ENCODE peak calls at places on chromosomes 1 and 21, in six cellular contexts. One of them, this sample, is unnamed.

GRCh38 chr1:232367293-232367692 is 262.6 kb downstream of the SIPA1L2 start:
- DNase-seq in adrenal gland: no peak
- DNase-seq in suprapubic skin: no peak
- DNase-seq in AG09309: no peak
- DNase-seq in CD8-positive, alpha-beta T cell: no peak
- DNase-seq in OCI-LY7: no peak
- DNase-seq in this sample: peak; percentile 18

GRCh38 chr1:53070621-53071020 is 8.6 kb downstream of the PODN start:
- DNase-seq in OCI-LY7: no peak
- DNase-seq in AG09309: no peak
- DNase-seq in adrenal gland: no peak
- DNase-seq in suprapubic skin: peak; percentile 64
- DNase-seq in CD8-positive, alpha-beta T cell: no peak
- DNase-seq in this sample: no peak

GRCh38 chr1:226223786-226224244 is 351 bp downstream of the MIXL1 start:
- DNase-seq in OCI-LY7: peak; percentile 77
- DNase-seq in adrenal gland: no peak
- DNase-seq in CD8-positive, alpha-beta T cell: no peak
- DNase-seq in AG09309: no peak
- DNase-seq in suprapubic skin: no peak
- DNase-seq in this sample: no peak

GRCh38 chr1:214401666-214402065 is 120.7 kb downstream of the SMYD2 start:
- DNase-seq in AG09309: no peak
- DNase-seq in suprapubic skin: no peak
- DNase-seq in adrenal gland: no peak
- DNase-seq in CD8-positive, alpha-beta T cell: no peak
- DNase-seq in OCI-LY7: no peak
- DNase-seq in this sample: no peak

GRCh38 chr1:156433602-156434001 is 64.6 kb downstream of the RHBG start:
- DNase-seq in OCI-LY7: no peak
- DNase-seq in CD8-positive, alpha-beta T cell: no peak
- DNase-seq in suprapubic skin: no peak
- DNase-seq in AG09309: no peak
- DNase-seq in adrenal gland: no peak
- DNase-seq in this sample: no peak

GRCh38 chr1:1748686-1749321 is 24.6 kb upstream of the CDK11A start:
- DNase-seq in AG09309: no peak
- DNase-seq in OCI-LY7: no peak
- DNase-seq in suprapubic skin: no peak
- DNase-seq in adrenal gland: no peak
- DNase-seq in CD8-positive, alpha-beta T cell: no peak
- DNase-seq in this sample: no peak

GRCh38 chr1:159849972-159850371 is 12.5 kb downstream of the VSIG8 start:
- DNase-seq in adrenal gland: no peak
- DNase-seq in OCI-LY7: no peak
- DNase-seq in CD8-positive, alpha-beta T cell: no peak
- DNase-seq in AG09309: no peak
- DNase-seq in suprapubic skin: no peak
- DNase-seq in this sample: no peak

GRCh38 chr1:88462481-88463261 is 221.4 kb upstream of the PKN2 start:
- DNase-seq in adrenal gland: no peak
- DNase-seq in suprapubic skin: no peak
- DNase-seq in OCI-LY7: no peak
- DNase-seq in CD8-positive, alpha-beta T cell: no peak
- DNase-seq in AG09309: no peak
- DNase-seq in this sample: no peak

GRCh38 chr1:172630060-172630818 is 28.7 kb upstream of the FASLG start:
- DNase-seq in CD8-positive, alpha-beta T cell: no peak
- DNase-seq in AG09309: no peak
- DNase-seq in adrenal gland: no peak
- DNase-seq in OCI-LY7: no peak
- DNase-seq in suprapubic skin: no peak
- DNase-seq in this sample: no peak

GRCh38 chr21:34877485-34878128 is 171.5 kb downstream of the RUNX1 start:
- DNase-seq in adrenal gland: no peak
- DNase-seq in suprapubic skin: no peak
- DNase-seq in CD8-positive, alpha-beta T cell: no peak
- DNase-seq in OCI-LY7: no peak
- DNase-seq in AG09309: no peak
- DNase-seq in this sample: no peak

GRCh38 chr21:34613679-34614442 is 1.1 kb downstream of the RCAN1 start:
- DNase-seq in OCI-LY7: no peak
- DNase-seq in suprapubic skin: no peak
- DNase-seq in CD8-positive, alpha-beta T cell: no peak
- DNase-seq in AG09309: no peak
- DNase-seq in adrenal gland: peak; percentile 28
- DNase-seq in this sample: no peak

GRCh38 chr1:183473286-183473536 is 912 bp downstream of the SMG7 start:
- DNase-seq in CD8-positive, alpha-beta T cell: no peak
- DNase-seq in suprapubic skin: no peak
- DNase-seq in OCI-LY7: no peak
- DNase-seq in AG09309: no peak
- DNase-seq in adrenal gland: no peak
- DNase-seq in this sample: no peak

GRCh38 chr21:37149411-37149810 is 76.4 kb downstream of the TTC3 start:
- DNase-seq in suprapubic skin: no peak
- DNase-seq in adrenal gland: no peak
- DNase-seq in OCI-LY7: no peak
- DNase-seq in CD8-positive, alpha-beta T cell: no peak
- DNase-seq in AG09309: peak; percentile 74
- DNase-seq in this sample: no peak

GRCh38 chr1:155324717-155325595 is 4.3 kb downstream of the RUSC1 start:
- DNase-seq in suprapubic skin: peak; percentile 81
- DNase-seq in OCI-LY7: peak; percentile 24
- DNase-seq in CD8-positive, alpha-beta T cell: no peak
- DNase-seq in AG09309: no peak
- DNase-seq in adrenal gland: peak; percentile 71
- DNase-seq in this sample: no peak

GRCh38 chr21:38266732-38267131 is 9.9 kb downstream of the KCNJ15 start:
- DNase-seq in AG09309: no peak
- DNase-seq in adrenal gland: no peak
- DNase-seq in suprapubic skin: no peak
- DNase-seq in OCI-LY7: no peak
- DNase-seq in CD8-positive, alpha-beta T cell: no peak
- DNase-seq in this sample: no peak

GRCh38 chr21:45870851-45871615 is 110.5 kb upstream of the COL6A1 start:
- DNase-seq in AG09309: no peak
- DNase-seq in OCI-LY7: no peak
- DNase-seq in CD8-positive, alpha-beta T cell: no peak
- DNase-seq in suprapubic skin: no peak
- DNase-seq in adrenal gland: no peak
- DNase-seq in this sample: no peak

GRCh38 chr1:18565321-18565720 is 65.3 kb upstream of the PAX7 start:
- DNase-seq in CD8-positive, alpha-beta T cell: no peak
- DNase-seq in adrenal gland: no peak
- DNase-seq in AG09309: no peak
- DNase-seq in suprapubic skin: no peak
- DNase-seq in OCI-LY7: no peak
- DNase-seq in this sample: no peak

GRCh38 chr1:86965012-86965826 is 50.8 kb downstream of the HS2ST1 start:
- DNase-seq in AG09309: no peak
- DNase-seq in OCI-LY7: peak; percentile 52
- DNase-seq in suprapubic skin: no peak
- DNase-seq in CD8-positive, alpha-beta T cell: no peak
- DNase-seq in adrenal gland: peak; percentile 59
- DNase-seq in this sample: peak; percentile 19

GRCh38 chr1:24966724-24967346 is 36.8 kb upstream of the RUNX3 start:
- DNase-seq in CD8-positive, alpha-beta T cell: peak; percentile 80
- DNase-seq in suprapubic skin: no peak
- DNase-seq in OCI-LY7: no peak
- DNase-seq in adrenal gland: peak; percentile 53
- DNase-seq in AG09309: peak; percentile 71
- DNase-seq in this sample: no peak

GRCh38 chr1:31757204-31757679 is 6.9 kb downstream of the ADGRB2 start:
- DNase-seq in OCI-LY7: no peak
- DNase-seq in adrenal gland: no peak
- DNase-seq in suprapubic skin: no peak
- DNase-seq in CD8-positive, alpha-beta T cell: no peak
- DNase-seq in AG09309: no peak
- DNase-seq in this sample: no peak

GRCh38 chr1:151849871-151850270 is 3.6 kb downstream of the THEM5 start:
- DNase-seq in CD8-positive, alpha-beta T cell: no peak
- DNase-seq in AG09309: no peak
- DNase-seq in OCI-LY7: no peak
- DNase-seq in adrenal gland: no peak
- DNase-seq in suprapubic skin: no peak
- DNase-seq in this sample: no peak
- H3K4me3 ChIP-seq in CD8-positive, alpha-beta T cell: no peak overlapping the region
- H3K4me3 ChIP-seq in AG09309: no peak overlapping the region
- H3K4me3 ChIP-seq in OCI-LY7: no peak overlapping the region
- H3K4me3 ChIP-seq in adrenal gland: no peak overlapping the region
- H3K4me3 ChIP-seq in suprapubic skin: no peak overlapping the region
- H3K4me3 ChIP-seq in this sample: no peak overlapping the region

GRCh38 chr1:111515291-111516007 is 12.0 kb upstream of the ADORA3 start:
- DNase-seq in adrenal gland: peak; percentile 60
- DNase-seq in OCI-LY7: no peak
- DNase-seq in CD8-positive, alpha-beta T cell: peak; percentile 29
- DNase-seq in suprapubic skin: no peak
- DNase-seq in AG09309: no peak
- DNase-seq in this sample: no peak
- H3K4me3 ChIP-seq in adrenal gland: peak overlapping the region; percentile 47
- H3K4me3 ChIP-seq in OCI-LY7: no peak overlapping the region
- H3K4me3 ChIP-seq in CD8-positive, alpha-beta T cell: peak overlapping the region; percentile 58
- H3K4me3 ChIP-seq in suprapubic skin: peak overlapping the region; percentile 42
- H3K4me3 ChIP-seq in AG09309: peak overlapping the region; percentile 35
- H3K4me3 ChIP-seq in this sample: no peak overlapping the region

GRCh38 chr1:191709215-191709614 is 449.0 kb upstream of the RGS18 start:
- DNase-seq in AG09309: no peak
- DNase-seq in OCI-LY7: no peak
- DNase-seq in CD8-positive, alpha-beta T cell: no peak
- DNase-seq in adrenal gland: no peak
- DNase-seq in suprapubic skin: no peak
- DNase-seq in this sample: no peak

GRCh38 chr1:191711961-191712360 is 446.3 kb upstream of the RGS18 start:
- DNase-seq in AG09309: no peak
- DNase-seq in OCI-LY7: no peak
- DNase-seq in CD8-positive, alpha-beta T cell: no peak
- DNase-seq in adrenal gland: no peak
- DNase-seq in suprapubic skin: no peak
- DNase-seq in this sample: no peak

GRCh38 chr1:191714810-191715209 is 443.5 kb upstream of the RGS18 start:
- DNase-seq in AG09309: no peak
- DNase-seq in CD8-positive, alpha-beta T cell: no peak
- DNase-seq in suprapubic skin: no peak
- DNase-seq in OCI-LY7: no peak
- DNase-seq in adrenal gland: no peak
- DNase-seq in this sample: no peak
- H3K4me3 ChIP-seq in AG09309: no peak overlapping the region
- H3K4me3 ChIP-seq in CD8-positive, alpha-beta T cell: no peak overlapping the region
- H3K4me3 ChIP-seq in suprapubic skin: no peak overlapping the region
- H3K4me3 ChIP-seq in OCI-LY7: no peak overlapping the region
- H3K4me3 ChIP-seq in adrenal gland: no peak overlapping the region
- H3K4me3 ChIP-seq in this sample: no peak overlapping the region

DNA sequence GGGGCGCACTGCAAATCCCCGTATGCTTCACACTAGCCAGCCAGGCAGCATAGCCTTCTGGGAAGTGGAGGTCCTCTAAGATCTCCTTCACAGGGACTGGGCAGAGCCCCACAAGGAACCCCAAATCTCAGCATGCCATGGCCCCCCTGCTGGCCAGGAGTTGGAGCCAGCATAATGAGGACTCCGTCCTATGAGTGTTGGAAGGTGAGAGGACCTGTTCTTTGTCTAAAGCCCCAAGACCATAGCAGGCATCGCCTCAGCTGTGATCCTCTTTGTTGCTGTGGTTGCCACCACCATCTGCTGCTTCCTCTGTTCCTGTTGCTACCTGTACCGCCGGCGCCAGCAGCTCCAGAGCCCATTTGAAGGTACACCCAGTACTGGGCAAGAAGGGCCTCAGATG is 1.5 kb downstream of the SHISA4 start:
- DNase-seq in AG09309: no peak
- DNase-seq in adrenal gland: peak; percentile 21
- DNase-seq in CD8-positive, alpha-beta T cell: no peak
- DNase-seq in suprapubic skin: no peak
- DNase-seq in OCI-LY7: no peak
- DNase-seq in this sample: no peak
- H3K4me3 ChIP-seq in AG09309: no peak overlapping the region
- H3K4me3 ChIP-seq in adrenal gland: no peak overlapping the region
- H3K4me3 ChIP-seq in CD8-positive, alpha-beta T cell: no peak overlapping the region
- H3K4me3 ChIP-seq in suprapubic skin: no peak overlapping the region
- H3K4me3 ChIP-seq in OCI-LY7: no peak overlapping the region
- H3K4me3 ChIP-seq in this sample: no peak overlapping the region

DNA sequence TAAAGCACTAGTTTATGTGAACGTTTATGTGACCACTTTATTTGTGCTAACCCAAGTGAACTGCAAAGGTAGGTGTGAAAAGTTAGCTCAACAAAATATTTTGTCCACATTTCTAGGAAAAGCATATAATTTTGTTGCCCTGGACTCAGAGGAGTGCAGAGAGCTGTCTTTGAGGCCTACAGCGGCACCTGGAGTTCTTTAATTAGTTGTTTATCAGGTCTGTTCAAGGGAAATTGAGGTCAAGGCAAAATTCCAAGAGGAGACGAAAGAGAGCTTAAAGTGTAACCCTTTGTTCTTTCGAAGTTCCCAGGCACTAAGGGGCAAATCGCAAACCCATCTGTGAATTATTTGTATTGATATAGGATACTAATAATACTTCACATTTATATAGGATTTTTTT is 1.4 kb downstream of the GIPC2 start:
- DNase-seq in AG09309: no peak
- DNase-seq in adrenal gland: no peak
- DNase-seq in OCI-LY7: no peak
- DNase-seq in CD8-positive, alpha-beta T cell: no peak
- DNase-seq in suprapubic skin: no peak
- DNase-seq in this sample: no peak
- H3K4me3 ChIP-seq in AG09309: no peak overlapping the region
- H3K4me3 ChIP-seq in adrenal gland: peak overlapping the region; percentile 76
- H3K4me3 ChIP-seq in OCI-LY7: no peak overlapping the region
- H3K4me3 ChIP-seq in CD8-positive, alpha-beta T cell: no peak overlapping the region
- H3K4me3 ChIP-seq in suprapubic skin: peak overlapping the region; percentile 72
- H3K4me3 ChIP-seq in this sample: no peak overlapping the region

GRCh38 chr1:8259498-8260290 is 58.2 kb upstream of the SLC45A1 start:
- DNase-seq in AG09309: peak; percentile 18
- DNase-seq in CD8-positive, alpha-beta T cell: no peak
- DNase-seq in adrenal gland: peak; percentile 67
- DNase-seq in suprapubic skin: peak; percentile 83
- DNase-seq in OCI-LY7: no peak
- DNase-seq in this sample: no peak
- H3K4me3 ChIP-seq in AG09309: no peak overlapping the region
- H3K4me3 ChIP-seq in CD8-positive, alpha-beta T cell: no peak overlapping the region
- H3K4me3 ChIP-seq in adrenal gland: no peak overlapping the region
- H3K4me3 ChIP-seq in suprapubic skin: no peak overlapping the region
- H3K4me3 ChIP-seq in OCI-LY7: no peak overlapping the region
- H3K4me3 ChIP-seq in this sample: no peak overlapping the region

GRCh38 chr1:22712502-22713271 is 2.0 kb downstream of the EPHB2 start:
- DNase-seq in CD8-positive, alpha-beta T cell: no peak
- DNase-seq in OCI-LY7: no peak
- DNase-seq in adrenal gland: no peak
- DNase-seq in suprapubic skin: no peak
- DNase-seq in AG09309: no peak
- DNase-seq in this sample: no peak
- H3K4me3 ChIP-seq in CD8-positive, alpha-beta T cell: no peak overlapping the region
- H3K4me3 ChIP-seq in OCI-LY7: no peak overlapping the region
- H3K4me3 ChIP-seq in adrenal gland: no peak overlapping the region
- H3K4me3 ChIP-seq in suprapubic skin: no peak overlapping the region
- H3K4me3 ChIP-seq in AG09309: no peak overlapping the region
- H3K4me3 ChIP-seq in this sample: no peak overlapping the region